ENCODE peak calls at places on chromosomes 7 and 10, in seven cellular contexts. One of them, this sample, is unnamed.

GRCh38 chr7:90701021-90701420 is 104.9 kb downstream of the CDK14 start:
- DNase-seq in neural crest cell: no peak
- DNase-seq in GM12892: no peak
- DNase-seq in posterior vena cava: no peak
- DNase-seq in fibroblast of the conjunctiva: no peak
- DNase-seq in stimulated activated naive CD8-positive, alpha-beta T cell treated with anti-CD3 and anti-CD28 coated beads, Interleukin-15, amount 100 ng/mL, for 72 hours: no peak
- DNase-seq in GM12891: no peak
- DNase-seq in this sample: no peak

GRCh38 chr7:141441837-141442627 is 109.2 kb upstream of the AGK start:
- DNase-seq in neural crest cell: no peak
- DNase-seq in GM12891: no peak
- DNase-seq in posterior vena cava: no peak
- DNase-seq in stimulated activated naive CD8-positive, alpha-beta T cell treated with anti-CD3 and anti-CD28 coated beads, Interleukin-15, amount 100 ng/mL, for 72 hours: no peak
- DNase-seq in GM12892: no peak
- DNase-seq in fibroblast of the conjunctiva: no peak
- DNase-seq in this sample: no peak

GRCh38 chr7:2316578-2316977 is 2.3 kb upstream of the SNX8 start:
- DNase-seq in GM12891: no peak
- DNase-seq in fibroblast of the conjunctiva: no peak
- DNase-seq in posterior vena cava: no peak
- DNase-seq in GM12892: no peak
- DNase-seq in stimulated activated naive CD8-positive, alpha-beta T cell treated with anti-CD3 and anti-CD28 coated beads, Interleukin-15, amount 100 ng/mL, for 72 hours: no peak
- DNase-seq in neural crest cell: no peak
- DNase-seq in this sample: no peak

GRCh38 chr7:43328785-43329380 is 216.4 kb downstream of the HECW1 start:
- DNase-seq in neural crest cell: no peak
- DNase-seq in GM12892: no peak
- DNase-seq in GM12891: no peak
- DNase-seq in posterior vena cava: no peak
- DNase-seq in fibroblast of the conjunctiva: no peak
- DNase-seq in stimulated activated naive CD8-positive, alpha-beta T cell treated with anti-CD3 and anti-CD28 coated beads, Interleukin-15, amount 100 ng/mL, for 72 hours: no peak
- DNase-seq in this sample: no peak

GRCh38 chr10:60979667-60980104 is 35.7 kb upstream of the RHOBTB1 start:
- DNase-seq in fibroblast of the conjunctiva: no peak
- DNase-seq in GM12892: no peak
- DNase-seq in neural crest cell: no peak
- DNase-seq in posterior vena cava: no peak
- DNase-seq in GM12891: no peak
- DNase-seq in stimulated activated naive CD8-positive, alpha-beta T cell treated with anti-CD3 and anti-CD28 coated beads, Interleukin-15, amount 100 ng/mL, for 72 hours: no peak
- DNase-seq in this sample: no peak

GRCh38 chr10:52312999-52313349 is 1.1 kb upstream of the DKK1 start:
- DNase-seq in GM12892: no peak
- DNase-seq in GM12891: no peak
- DNase-seq in stimulated activated naive CD8-positive, alpha-beta T cell treated with anti-CD3 and anti-CD28 coated beads, Interleukin-15, amount 100 ng/mL, for 72 hours: no peak
- DNase-seq in neural crest cell: no peak
- DNase-seq in fibroblast of the conjunctiva: no peak
- DNase-seq in posterior vena cava: peak
- DNase-seq in this sample: no peak

GRCh38 chr7:4136501-4137110 is 545.5 kb upstream of the FOXK1 start:
- DNase-seq in GM12892: no peak
- DNase-seq in stimulated activated naive CD8-positive, alpha-beta T cell treated with anti-CD3 and anti-CD28 coated beads, Interleukin-15, amount 100 ng/mL, for 72 hours: no peak
- DNase-seq in posterior vena cava: peak
- DNase-seq in fibroblast of the conjunctiva: no peak
- DNase-seq in neural crest cell: no peak
- DNase-seq in GM12891: no peak
- DNase-seq in this sample: no peak

GRCh38 chr7:49346200-49346899 is 422.0 kb downstream of the CDC14C start:
- DNase-seq in stimulated activated naive CD8-positive, alpha-beta T cell treated with anti-CD3 and anti-CD28 coated beads, Interleukin-15, amount 100 ng/mL, for 72 hours: no peak
- DNase-seq in GM12892: no peak
- DNase-seq in neural crest cell: no peak
- DNase-seq in posterior vena cava: no peak
- DNase-seq in GM12891: no peak
- DNase-seq in fibroblast of the conjunctiva: no peak
- DNase-seq in this sample: no peak

GRCh38 chr7:46486264-46487206 is 565.5 kb upstream of the IGFBP3 start:
- DNase-seq in fibroblast of the conjunctiva: peak
- DNase-seq in stimulated activated naive CD8-positive, alpha-beta T cell treated with anti-CD3 and anti-CD28 coated beads, Interleukin-15, amount 100 ng/mL, for 72 hours: no peak
- DNase-seq in posterior vena cava: peak
- DNase-seq in GM12892: no peak
- DNase-seq in neural crest cell: no peak
- DNase-seq in GM12891: no peak
- DNase-seq in this sample: no peak

GRCh38 chr7:6395898-6396582 is 51.7 kb downstream of the DAGLB start:
- DNase-seq in stimulated activated naive CD8-positive, alpha-beta T cell treated with anti-CD3 and anti-CD28 coated beads, Interleukin-15, amount 100 ng/mL, for 72 hours: no peak
- DNase-seq in neural crest cell: no peak
- DNase-seq in GM12891: no peak
- DNase-seq in fibroblast of the conjunctiva: no peak
- DNase-seq in posterior vena cava: peak
- DNase-seq in GM12892: no peak
- DNase-seq in this sample: no peak

GRCh38 chr7:133052826-133053225 is 29.1 kb downstream of the CHCHD3 start:
- DNase-seq in neural crest cell: no peak
- DNase-seq in GM12891: no peak
- DNase-seq in stimulated activated naive CD8-positive, alpha-beta T cell treated with anti-CD3 and anti-CD28 coated beads, Interleukin-15, amount 100 ng/mL, for 72 hours: no peak
- DNase-seq in GM12892: no peak
- DNase-seq in posterior vena cava: no peak
- DNase-seq in fibroblast of the conjunctiva: no peak
- DNase-seq in this sample: no peak

GRCh38 chr7:74324499-74325229 is 35.5 kb downstream of the CLIP2 start:
- DNase-seq in stimulated activated naive CD8-positive, alpha-beta T cell treated with anti-CD3 and anti-CD28 coated beads, Interleukin-15, amount 100 ng/mL, for 72 hours: no peak
- DNase-seq in GM12891: no peak
- DNase-seq in fibroblast of the conjunctiva: no peak
- DNase-seq in posterior vena cava: no peak
- DNase-seq in neural crest cell: no peak
- DNase-seq in GM12892: no peak
- DNase-seq in this sample: no peak

GRCh38 chr7:108020585-108020984 is 17.6 kb upstream of the LAMB1 start:
- DNase-seq in GM12891: no peak
- DNase-seq in neural crest cell: no peak
- DNase-seq in stimulated activated naive CD8-positive, alpha-beta T cell treated with anti-CD3 and anti-CD28 coated beads, Interleukin-15, amount 100 ng/mL, for 72 hours: no peak
- DNase-seq in posterior vena cava: no peak
- DNase-seq in GM12892: no peak
- DNase-seq in fibroblast of the conjunctiva: no peak
- DNase-seq in this sample: no peak

GRCh38 chr7:42348071-42348470 is 111.1 kb upstream of the GLI3 start:
- DNase-seq in stimulated activated naive CD8-positive, alpha-beta T cell treated with anti-CD3 and anti-CD28 coated beads, Interleukin-15, amount 100 ng/mL, for 72 hours: no peak
- DNase-seq in GM12892: no peak
- DNase-seq in fibroblast of the conjunctiva: no peak
- DNase-seq in GM12891: no peak
- DNase-seq in posterior vena cava: no peak
- DNase-seq in neural crest cell: no peak
- DNase-seq in this sample: no peak

GRCh38 chr7:158209435-158209834 is 378.2 kb downstream of the PTPRN2 start:
- DNase-seq in GM12892: no peak
- DNase-seq in fibroblast of the conjunctiva: no peak
- DNase-seq in neural crest cell: no peak
- DNase-seq in stimulated activated naive CD8-positive, alpha-beta T cell treated with anti-CD3 and anti-CD28 coated beads, Interleukin-15, amount 100 ng/mL, for 72 hours: no peak
- DNase-seq in GM12891: no peak
- DNase-seq in posterior vena cava: no peak
- DNase-seq in this sample: no peak

GRCh38 chr7:17123020-17123419 is 175.4 kb upstream of the AHR start:
- DNase-seq in fibroblast of the conjunctiva: no peak
- DNase-seq in stimulated activated naive CD8-positive, alpha-beta T cell treated with anti-CD3 and anti-CD28 coated beads, Interleukin-15, amount 100 ng/mL, for 72 hours: no peak
- DNase-seq in GM12892: no peak
- DNase-seq in posterior vena cava: no peak
- DNase-seq in GM12891: no peak
- DNase-seq in neural crest cell: no peak
- DNase-seq in this sample: no peak

GRCh38 chr10:15172306-15172840 is 3.9 kb upstream of the NMT2 start:
- DNase-seq in posterior vena cava: no peak
- DNase-seq in neural crest cell: no peak
- DNase-seq in GM12891: no peak
- DNase-seq in stimulated activated naive CD8-positive, alpha-beta T cell treated with anti-CD3 and anti-CD28 coated beads, Interleukin-15, amount 100 ng/mL, for 72 hours: no peak
- DNase-seq in fibroblast of the conjunctiva: no peak
- DNase-seq in GM12892: no peak
- DNase-seq in this sample: no peak

GRCh38 chr10:20887706-20888535 is 9.2 kb downstream of the NEBL start:
- DNase-seq in GM12891: no peak
- DNase-seq in fibroblast of the conjunctiva: no peak
- DNase-seq in posterior vena cava: no peak
- DNase-seq in neural crest cell: no peak
- DNase-seq in GM12892: no peak
- DNase-seq in stimulated activated naive CD8-positive, alpha-beta T cell treated with anti-CD3 and anti-CD28 coated beads, Interleukin-15, amount 100 ng/mL, for 72 hours: no peak
- DNase-seq in this sample: no peak

GRCh38 chr10:43922335-43923280 is 273.9 kb upstream of the ZNF32 start:
- DNase-seq in fibroblast of the conjunctiva: no peak
- DNase-seq in posterior vena cava: no peak
- DNase-seq in GM12891: no peak
- DNase-seq in neural crest cell: no peak
- DNase-seq in stimulated activated naive CD8-positive, alpha-beta T cell treated with anti-CD3 and anti-CD28 coated beads, Interleukin-15, amount 100 ng/mL, for 72 hours: no peak
- DNase-seq in GM12892: no peak
- DNase-seq in this sample: no peak

GRCh38 chr7:121081327-121081936 is 92.9 kb downstream of the CPED1 start:
- DNase-seq in posterior vena cava: no peak
- DNase-seq in stimulated activated naive CD8-positive, alpha-beta T cell treated with anti-CD3 and anti-CD28 coated beads, Interleukin-15, amount 100 ng/mL, for 72 hours: no peak
- DNase-seq in GM12891: no peak
- DNase-seq in neural crest cell: no peak
- DNase-seq in fibroblast of the conjunctiva: peak
- DNase-seq in GM12892: no peak
- DNase-seq in this sample: peak

GRCh38 chr10:96719850-96720421 is 378 bp downstream of the PIK3AP1 start:
- DNase-seq in stimulated activated naive CD8-positive, alpha-beta T cell treated with anti-CD3 and anti-CD28 coated beads, Interleukin-15, amount 100 ng/mL, for 72 hours: peak
- DNase-seq in GM12892: peak
- DNase-seq in neural crest cell: peak
- DNase-seq in fibroblast of the conjunctiva: no peak
- DNase-seq in GM12891: peak
- DNase-seq in posterior vena cava: peak
- DNase-seq in this sample: no peak

GRCh38 chr10:112208981-112209380 is 25.4 kb upstream of the GPAM start:
- DNase-seq in posterior vena cava: no peak
- DNase-seq in fibroblast of the conjunctiva: no peak
- DNase-seq in GM12891: no peak
- DNase-seq in GM12892: no peak
- DNase-seq in stimulated activated naive CD8-positive, alpha-beta T cell treated with anti-CD3 and anti-CD28 coated beads, Interleukin-15, amount 100 ng/mL, for 72 hours: no peak
- DNase-seq in neural crest cell: no peak
- DNase-seq in this sample: no peak

GRCh38 chr7:44087914-44088838 is 5.8 kb upstream of the POLM start:
- DNase-seq in stimulated activated naive CD8-positive, alpha-beta T cell treated with anti-CD3 and anti-CD28 coated beads, Interleukin-15, amount 100 ng/mL, for 72 hours: no peak
- DNase-seq in neural crest cell: no peak
- DNase-seq in posterior vena cava: peak
- DNase-seq in fibroblast of the conjunctiva: peak
- DNase-seq in GM12892: no peak
- DNase-seq in GM12891: no peak
- DNase-seq in this sample: peak

GRCh38 chr7:63067897-63068585 is 930.6 kb upstream of the ZNF722 start:
- DNase-seq in posterior vena cava: no peak
- DNase-seq in stimulated activated naive CD8-positive, alpha-beta T cell treated with anti-CD3 and anti-CD28 coated beads, Interleukin-15, amount 100 ng/mL, for 72 hours: no peak
- DNase-seq in GM12891: no peak
- DNase-seq in GM12892: no peak
- DNase-seq in neural crest cell: no peak
- DNase-seq in fibroblast of the conjunctiva: no peak
- DNase-seq in this sample: no peak

GRCh38 chr7:128383781-128384180 is 22.3 kb upstream of the PRRT4 start:
- DNase-seq in posterior vena cava: no peak
- DNase-seq in stimulated activated naive CD8-positive, alpha-beta T cell treated with anti-CD3 and anti-CD28 coated beads, Interleukin-15, amount 100 ng/mL, for 72 hours: no peak
- DNase-seq in fibroblast of the conjunctiva: no peak
- DNase-seq in GM12892: no peak
- DNase-seq in GM12891: no peak
- DNase-seq in neural crest cell: no peak
- DNase-seq in this sample: no peak

GRCh38 chr10:78905015-78905939 is 163.5 kb upstream of the ZMIZ1 start:
- DNase-seq in fibroblast of the conjunctiva: no peak
- DNase-seq in GM12891: no peak
- DNase-seq in stimulated activated naive CD8-positive, alpha-beta T cell treated with anti-CD3 and anti-CD28 coated beads, Interleukin-15, amount 100 ng/mL, for 72 hours: no peak
- DNase-seq in GM12892: no peak
- DNase-seq in posterior vena cava: peak
- DNase-seq in neural crest cell: no peak
- DNase-seq in this sample: no peak

GRCh38 chr7:79709574-79710409 is 256.3 kb upstream of the MAGI2 start:
- DNase-seq in neural crest cell: no peak
- DNase-seq in fibroblast of the conjunctiva: no peak
- DNase-seq in GM12891: no peak
- DNase-seq in stimulated activated naive CD8-positive, alpha-beta T cell treated with anti-CD3 and anti-CD28 coated beads, Interleukin-15, amount 100 ng/mL, for 72 hours: no peak
- DNase-seq in GM12892: no peak
- DNase-seq in posterior vena cava: no peak
- DNase-seq in this sample: no peak

GRCh38 chr10:64648915-64649314 is 1127.7 kb downstream of the REEP3 start:
- DNase-seq in neural crest cell: no peak
- DNase-seq in GM12891: no peak
- DNase-seq in GM12892: no peak
- DNase-seq in fibroblast of the conjunctiva: no peak
- DNase-seq in stimulated activated naive CD8-positive, alpha-beta T cell treated with anti-CD3 and anti-CD28 coated beads, Interleukin-15, amount 100 ng/mL, for 72 hours: no peak
- DNase-seq in posterior vena cava: no peak
- DNase-seq in this sample: no peak

GRCh38 chr10:124075116-124075955 is 18.1 kb downstream of the CHST15 start:
- DNase-seq in stimulated activated naive CD8-positive, alpha-beta T cell treated with anti-CD3 and anti-CD28 coated beads, Interleukin-15, amount 100 ng/mL, for 72 hours: no peak
- DNase-seq in GM12891: no peak
- DNase-seq in posterior vena cava: no peak
- DNase-seq in neural crest cell: peak
- DNase-seq in fibroblast of the conjunctiva: no peak
- DNase-seq in GM12892: no peak
- DNase-seq in this sample: no peak

GRCh38 chr7:102152672-102153585 is 133.7 kb upstream of the SH2B2 start:
- DNase-seq in fibroblast of the conjunctiva: peak
- DNase-seq in GM12892: no peak
- DNase-seq in posterior vena cava: no peak
- DNase-seq in neural crest cell: no peak
- DNase-seq in stimulated activated naive CD8-positive, alpha-beta T cell treated with anti-CD3 and anti-CD28 coated beads, Interleukin-15, amount 100 ng/mL, for 72 hours: no peak
- DNase-seq in GM12891: no peak
- DNase-seq in this sample: no peak

GRCh38 chr7:67453580-67453979 is 456.9 kb downstream of the TYW1 start:
- DNase-seq in GM12892: no peak
- DNase-seq in posterior vena cava: no peak
- DNase-seq in fibroblast of the conjunctiva: no peak
- DNase-seq in neural crest cell: no peak
- DNase-seq in GM12891: no peak
- DNase-seq in stimulated activated naive CD8-positive, alpha-beta T cell treated with anti-CD3 and anti-CD28 coated beads, Interleukin-15, amount 100 ng/mL, for 72 hours: no peak
- DNase-seq in this sample: no peak